ENCODE peak calls at places on chromosomes 11 and 22, in six cellular contexts. S, I, B, U, L and Y are unnamed samples.

GRCh38 chr22:19758896-19759458 is 1.6 kb upstream of the TBX1 start:
- DNase-seq in U (no peak), B (no peak), L (no peak), S (no peak), I (no peak), Y (no peak)

GRCh38 chr22:48199667-48200066 is 1437.2 kb downstream of the TBC1D22A start:
- DNase-seq in S (no peak), L (no peak), U (no peak), I (no peak), B (no peak), Y (no peak)

GRCh38 chr11:68839953-68840641 is 1.6 kb downstream of the CPT1A start:
- DNase-seq in B (no peak), L (peak), I (no peak), S (no peak), U (no peak), Y (peak)

GRCh38 chr11:7160814-7161489 is 72.2 kb downstream of the RBMXL2 start:
- DNase-seq in B (no peak), L (no peak), I (no peak), U (no peak), S (no peak), Y (no peak)

GRCh38 chr11:85717360-85717927 is 31.4 kb upstream of the CCDC89 start:
- DNase-seq in B (no peak), I (no peak), S (no peak), U (no peak), L (no peak), Y (no peak)

GRCh38 chr22:44291265-44292006 is 21.3 kb downstream of the SHISAL1 start:
- DNase-seq in L (no peak), U (no peak), B (no peak), I (no peak), S (no peak), Y (no peak)

GRCh38 chr11:102448869-102449224 is 3.7 kb downstream of the TMEM123 start:
- DNase-seq in B (no peak), L (no peak), S (no peak), U (no peak), I (no peak), Y (no peak)

GRCh38 chr11:2206291-2206690 is 34.7 kb upstream of the TH start:
- DNase-seq in B (no peak), L (no peak), S (no peak), I (peak), U (no peak), Y (no peak)

GRCh38 chr22:43833286-43834240 is 21.5 kb upstream of the EFCAB6 start:
- DNase-seq in I (no peak), S (no peak), B (no peak), L (no peak), U (no peak), Y (no peak)

GRCh38 chr22:41905411-41906202 is 9.3 kb downstream of the SHISA8 start:
- DNase-seq in S (no peak), B (no peak), L (no peak), I (no peak), U (no peak), Y (no peak)

GRCh38 chr22:22377335-22377734 is 131.2 kb downstream of the ZNF280B start:
- DNase-seq in B (no peak), L (no peak), U (no peak), S (no peak), I (no peak), Y (no peak)

GRCh38 chr22:45226681-45227186 is 14.0 kb downstream of the KIAA0930 start:
- DNase-seq in B (peak), L (peak), I (no peak), U (peak), S (no peak), Y (peak)

GRCh38 chr11:86091566-86091965 is 22.7 kb upstream of the PICALM start:
- DNase-seq in S (no peak), B (peak), L (peak), I (no peak), U (peak), Y (no peak)

GRCh38 chr22:17891427-17892167 is 117.3 kb upstream of the BID start:
- DNase-seq in U (no peak), I (no peak), L (no peak), B (no peak), S (no peak), Y (no peak)

GRCh38 chr11:113245216-113245615 is 69.2 kb upstream of the TTC12 start:
- DNase-seq in S (no peak), I (no peak), B (no peak), U (no peak), L (no peak), Y (no peak)

GRCh38 chr22:44710474-44711235 is 8.7 kb downstream of the PRR5 start:
- DNase-seq in L (no peak), B (no peak), S (no peak), I (no peak), U (no peak), Y (no peak)

GRCh38 chr11:130772266-130773227 is 143.7 kb downstream of the SNX19 start:
- DNase-seq in I (no peak), S (no peak), B (peak), U (peak), L (peak), Y (peak)

GRCh38 chr22:35912668-35913067 is 116.0 kb downstream of the RBFOX2 start:
- DNase-seq in L (no peak), I (no peak), U (no peak), S (no peak), B (no peak), Y (no peak)

GRCh38 chr11:57324154-57324885 is 432 bp downstream of the TNKS1BP1 start:
- DNase-seq in S (no peak), L (peak), I (no peak), B (peak), U (no peak), Y (peak)

GRCh38 chr22:20774882-20775281 is 969 bp downstream of the SERPIND1 start:
- DNase-seq in L (no peak), B (no peak), S (no peak), I (no peak), U (no peak), Y (no peak)

GRCh38 chr11:67270256-67271211 is 4.3 kb downstream of the GRK2 start:
- DNase-seq in S (no peak), L (no peak), U (no peak), I (no peak), B (no peak), Y (no peak)

GRCh38 chr11:120513436-120514315 is 2.1 kb downstream of the GRIK4 start:
- DNase-seq in S (no peak), I (no peak), U (no peak), L (no peak), B (no peak), Y (no peak)